ENCODE peak calls at places on chromosome 7, in seven cellular contexts. T, L, R, N, D, V and J are unnamed samples.

GRCh38 chr7:140640060-140640611 is 477 bp downstream of the DENND2A start:
- DNase-seq in N (no peak), R (no peak), V (no peak), T (peak), D (peak), L (peak), J (no peak)

GRCh38 chr7:16098058-16098457 is 323.3 kb downstream of the CRPPA start:
- DNase-seq in V (no peak), N (no peak), T (no peak), L (no peak), R (no peak), D (no peak), J (no peak)

GRCh38 chr7:40437498-40437897 is 302.7 kb downstream of the SUGCT start:
- DNase-seq in L (no peak), D (peak), R (peak), T (no peak), N (no peak), V (peak), J (no peak)

GRCh38 chr7:81484266-81484665 is 285.6 kb downstream of the HGF start:
- DNase-seq in N (peak), T (no peak), R (peak), D (peak), V (peak), L (no peak), J (no peak)

GRCh38 chr7:123665157-123665556 is 9.5 kb downstream of the LMOD2 start:
- DNase-seq in N (no peak), V (no peak), R (no peak), T (no peak), L (no peak), D (no peak), J (no peak)

GRCh38 chr7:35036361-35037171 is 719 bp downstream of the DPY19L1 start:
- DNase-seq in V (no peak), D (peak), N (peak), L (peak), R (peak), T (peak), J (no peak)

GRCh38 chr7:72217151-72217550 is 195.0 kb downstream of the CALN1 start:
- DNase-seq in V (no peak), N (no peak), R (no peak), L (no peak), T (no peak), D (no peak), J (no peak)

GRCh38 chr7:11539853-11540252 is 292.1 kb downstream of the THSD7A start:
- DNase-seq in N (no peak), D (no peak), T (no peak), L (no peak), V (no peak), R (no peak), J (no peak)

GRCh38 chr7:6015917-6016652 is 7.0 kb downstream of the AIMP2 start:
- DNase-seq in N (peak), V (peak), L (peak), T (no peak), D (peak), R (peak), J (no peak)

GRCh38 chr7:148688526-148688925 is 10.2 kb upstream of the CUL1 start:
- DNase-seq in T (no peak), V (no peak), L (no peak), D (no peak), R (no peak), N (no peak), J (no peak)

GRCh38 chr7:23696916-23697441 is 13.0 kb upstream of the STK31 start:
- DNase-seq in V (no peak), D (peak), T (peak), L (peak), N (peak), R (peak), J (peak)

GRCh38 chr7:102230593-102230992 is 56.1 kb upstream of the SH2B2 start:
- DNase-seq in R (peak), T (no peak), V (no peak), N (no peak), L (no peak), D (peak), J (no peak)

GRCh38 chr7:157013602-157014549 is 3.4 kb upstream of the MNX1 start:
- DNase-seq in R (no peak), N (no peak), L (peak), V (no peak), D (no peak), T (no peak), J (no peak)

GRCh38 chr7:138654616-138655015 is 46.5 kb downstream of the SVOPL start:
- DNase-seq in V (no peak), L (no peak), N (no peak), D (no peak), R (no peak), T (no peak), J (no peak)

GRCh38 chr7:117154721-117155120 is 168.1 kb downstream of the WNT2 start:
- DNase-seq in N (no peak), D (no peak), V (no peak), T (no peak), L (no peak), R (no peak), J (no peak)

GRCh38 chr7:139033346-139034114 is 2.3 kb downstream of the ZC3HAV1L start:
- DNase-seq in D (no peak), N (no peak), T (no peak), V (no peak), L (no peak), R (no peak), J (no peak)